ENCODE peak calls at places on chromosome 9, in four cellular contexts. Q is A549, K is K562, W is HepG2. J is an unnamed sample.

GRCh38 chr9:6905850-6906375 is 148.1 kb downstream of the KDM4C start:
- ATAC-seq in K (no peak), W (no peak), Q (no peak), J (no peak)

GRCh38 chr9:99055384-99055783 is 49.5 kb upstream of the TGFBR1 start:
- ATAC-seq in W (no peak), K (no peak), Q (peak; percentile 32), J (no peak)

GRCh38 chr9:99004717-99005460 is 61.2 kb downstream of the COL15A1 start:
- ATAC-seq in K (no peak), W (no peak), Q (no peak), J (no peak)

GRCh38 chr9:86202338-86202882 is 57.0 kb downstream of the C9orf153 start:
- ATAC-seq in Q (peak; percentile 97), W (peak; percentile 83), K (peak; percentile 86), J (peak; percentile 46)

GRCh38 chr9:29556317-29556716 is 1983.0 kb upstream of the C9orf72 start:
- ATAC-seq in W (no peak), Q (no peak), K (no peak), J (no peak)

GRCh38 chr9:136312436-136312835 is 8.5 kb upstream of the CCDC187 start:
- ATAC-seq in Q (peak; percentile 89), K (peak; percentile 86), W (peak; percentile 79), J (peak; percentile 57)

GRCh38 chr9:131434673-131435072 is 40.8 kb downstream of the PRRC2B start:
- ATAC-seq in K (no peak), W (no peak), Q (no peak), J (no peak)

GRCh38 chr9:130480673-130481072 is 35.9 kb downstream of the ASS1 start:
- ATAC-seq in Q (peak; percentile 76), K (peak; percentile 94), W (peak; percentile 67), J (no peak)

GRCh38 chr9:279674-280073 is 65.0 kb downstream of the DOCK8 start:
- ATAC-seq in W (no peak), K (no peak), Q (no peak), J (no peak)

GRCh38 chr9:97557606-97558095 is 56.2 kb downstream of the TMOD1 start:
- ATAC-seq in K (no peak), Q (no peak), W (no peak), J (peak; percentile 90)

GRCh38 chr9:134408389-134408788 is 82.1 kb downstream of the RXRA start:
- ATAC-seq in W (no peak), Q (peak; percentile 3), K (no peak), J (no peak)

GRCh38 chr9:35579130-35579529 is 25.9 kb upstream of the TESK1 start:
- ATAC-seq in Q (no peak), W (no peak), K (no peak), J (no peak)

GRCh38 chr9:135555910-135556309 is 5.6 kb upstream of the PAEP start:
- ATAC-seq in K (no peak), W (no peak), Q (no peak), J (no peak)

GRCh38 chr9:91146391-91147019 is 215.2 kb downstream of the AUH start:
- ATAC-seq in Q (no peak), K (no peak), W (no peak), J (no peak)

GRCh38 chr9:137685035-137685885 is 66.5 kb downstream of the EHMT1 start:
- ATAC-seq in W (no peak), Q (no peak), K (peak; percentile 39), J (no peak)

GRCh38 chr9:74838351-74838750 is 49.4 kb downstream of the TRPM6 start:
- ATAC-seq in K (no peak), W (no peak), Q (peak; percentile 69), J (no peak)

GRCh38 chr9:65420771-65421170 is 135.8 kb upstream of the FOXD4L5 start:
- ATAC-seq in Q (no peak), W (no peak), K (no peak), J (no peak)

GRCh38 chr9:27990524-27990923 is 417.2 kb upstream of the C9orf72 start:
- ATAC-seq in W (no peak), Q (no peak), K (no peak), J (no peak)

GRCh38 chr9:94611638-94612068 is 18.0 kb upstream of the FBP2 start:
- ATAC-seq in K (no peak), Q (no peak), W (no peak), J (no peak)

DNA sequence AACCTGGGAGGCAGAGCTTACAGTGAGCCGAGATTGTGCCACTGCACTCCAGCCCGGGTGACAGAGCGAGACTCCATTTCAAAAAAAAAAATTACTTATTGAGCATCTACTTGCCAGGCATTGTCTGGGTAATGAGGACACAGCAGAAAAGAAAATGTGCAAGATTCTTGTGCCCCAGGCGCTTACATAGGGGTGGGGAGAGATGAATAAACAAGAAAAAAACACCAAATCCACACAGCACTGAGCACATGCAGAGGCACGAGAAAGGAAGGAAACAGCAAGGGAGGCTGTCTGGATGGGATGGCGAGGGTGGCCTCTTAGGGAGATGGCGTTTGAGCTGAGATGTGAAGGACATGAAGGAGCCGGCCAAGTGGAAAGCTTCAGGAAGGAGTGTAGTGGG is 14.0 kb downstream of the DYNC2I2 start:
- ATAC-seq in K (no peak), W (no peak), Q (no peak), J (no peak)
- TF ChIP-seq CTCF in K (no peak), W (no peak), Q (no peak), J (no peak)

GRCh38 chr9:89606567-89607311 is 1.9 kb downstream of the GADD45G start:
- ATAC-seq in W (no peak), Q (no peak), K (peak; percentile 82), J (no peak)
- TF ChIP-seq EP300 in W (no peak), Q (no peak), K (peak; percentile 77), J (no peak)

GRCh38 chr9:12723409-12724028 is 30.3 kb downstream of the TYRP1 start:
- ATAC-seq in W (no peak), K (no peak), Q (peak; percentile 53), J (no peak)
- TF ChIP-seq CTCF in W (peak; percentile 58), K (no peak), Q (peak; percentile 83), J (peak; percentile 41)

DNA sequence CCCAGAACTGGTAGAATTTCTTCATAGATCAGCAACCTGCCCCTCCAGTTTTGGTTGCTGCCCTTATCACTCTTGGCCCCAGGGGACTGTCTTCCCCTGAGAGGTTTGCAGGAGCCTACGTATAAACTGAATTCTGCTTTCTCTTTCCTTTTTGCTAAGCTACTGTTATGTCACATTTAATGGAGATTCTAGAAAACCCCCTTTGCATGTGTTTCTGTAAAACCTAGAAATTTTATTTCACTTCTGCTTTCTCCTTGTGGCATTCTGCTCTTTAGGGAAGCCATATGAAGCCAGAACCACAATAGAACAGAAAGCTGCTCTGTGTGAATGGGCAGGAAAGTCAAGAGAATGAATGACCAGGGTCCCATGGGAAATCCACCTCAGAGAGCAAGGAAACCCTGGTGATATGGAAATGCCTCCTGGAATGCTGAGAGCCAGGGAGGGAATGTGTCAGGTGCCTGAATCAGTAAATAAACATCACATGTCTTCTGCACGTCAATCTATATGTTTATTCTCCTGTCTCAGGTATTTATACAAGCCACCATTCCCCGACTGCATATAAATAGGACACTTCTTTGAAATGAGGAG is 3.4 kb downstream of the IFNA2 start:
- ATAC-seq in W (peak; percentile 66), Q (peak; percentile 62), K (no peak), J (no peak)
- TF ChIP-seq EP300 in W (no peak), Q (no peak), K (no peak), J (no peak)